ENCODE peak calls at places on chromosomes 16 and 17, in four cellular contexts. U is naive B cell, B is body of pancreas, C is lower lobe of right lung. W is an unnamed sample.
A peak's percentile ranks its signal among the peaks of the same experiment; 100 is the strongest.

GRCh38 chr16:57289391-57290257 is 5.2 kb upstream of the PLLP start:
- ATAC-seq in U (no peak), B (no peak), C (no peak), W (peak; percentile 7)

GRCh38 chr17:17605747-17606083 is 14.2 kb upstream of the PEMT start:
- ATAC-seq in U (no peak), B (no peak), C (peak; percentile 87), W (no peak)

GRCh38 chr17:74574489-74575142 is 7.3 kb upstream of the CD300H start:
- ATAC-seq in U (no peak), B (no peak), C (no peak), W (no peak)

GRCh38 chr17:18190629-18191028 is 7.0 kb downstream of the ALKBH5 start:
- ATAC-seq in U (no peak), B (no peak), C (no peak), W (no peak)

GRCh38 chr17:29828676-29829291 is 101.2 kb downstream of the SSH2 start:
- ATAC-seq in U (no peak), B (no peak), C (no peak), W (no peak)

GRCh38 chr16:69324013-69324531 is 6.3 kb downstream of the PDF start:
- ATAC-seq in U (no peak), B (no peak), C (peak; percentile 65), W (no peak)

GRCh38 chr16:87571868-87572244 is 30.5 kb upstream of the JPH3 start:
- ATAC-seq in U (no peak), B (peak; percentile 7), C (no peak), W (no peak)

GRCh38 chr16:2858245-2859025 is 465 bp upstream of the PRSS22 start:
- ATAC-seq in U (no peak), B (peak; percentile 93), C (peak; percentile 96), W (peak; percentile 76)

GRCh38 chr17:32998893-32999240 is 7.2 kb downstream of the SPACA3 start:
- ATAC-seq in U (no peak), B (no peak), C (no peak), W (no peak)

GRCh38 chr16:68396481-68396880 is 51.8 kb downstream of the SMPD3 start:
- ATAC-seq in U (peak; percentile 46), B (peak; percentile 94), C (peak; percentile 66), W (peak; percentile 57)

GRCh38 chr16:21608647-21609328 is 9.4 kb downstream of the METTL9 start:
- ATAC-seq in U (no peak), B (no peak), C (peak; percentile 35), W (no peak)

GRCh38 chr16:85812031-85812807 is 12.7 kb downstream of the COX4I1 start:
- ATAC-seq in U (no peak), B (no peak), C (no peak), W (no peak)

GRCh38 chr17:69978056-69978646 is 96.9 kb upstream of the KCNJ16 start:
- ATAC-seq in U (no peak), B (no peak), C (no peak), W (no peak)

GRCh38 chr17:48547839-48548686 is 3.2 kb upstream of the HOXB2 start:
- ATAC-seq in U (no peak), B (no peak), C (no peak), W (no peak)

GRCh38 chr17:80415626-80416042 is 667 bp downstream of the ENDOV start:
- ATAC-seq in U (no peak), B (no peak), C (peak; percentile 38), W (no peak)

GRCh38 chr17:34220776-34221390 is 34.2 kb upstream of the CCL2 start:
- ATAC-seq in U (no peak), B (no peak), C (peak; percentile 86), W (no peak)

GRCh38 chr17:61436995-61437704 is 15.1 kb upstream of the TBX4 start:
- ATAC-seq in U (no peak), B (no peak), C (no peak), W (no peak)

GRCh38 chr17:82386256-82386831 is 14.8 kb downstream of the UTS2R start:
- ATAC-seq in U (no peak), B (no peak), C (no peak), W (no peak)

GRCh38 chr17:75548839-75549238 is 23.3 kb downstream of the LLGL2 start:
- ATAC-seq in U (no peak), B (no peak), C (no peak), W (peak; percentile 3)

GRCh38 chr17:4949321-4950074 is 1.2 kb upstream of the PFN1 start:
- ATAC-seq in U (peak; percentile 64), B (peak; percentile 28), C (peak; percentile 59), W (peak; percentile 34)

GRCh38 chr16:12752159-12752558 is 51.5 kb downstream of the CPPED1 start:
- ATAC-seq in U (no peak), B (no peak), C (no peak), W (no peak)

GRCh38 chr17:60102632-60103047 is 23.9 kb upstream of the HEATR6 start:
- ATAC-seq in U (peak; percentile 96), B (no peak), C (peak; percentile 78), W (peak; percentile 67)

GRCh38 chr17:72865954-72866353 is 226.5 kb downstream of the SLC39A11 start:
- ATAC-seq in U (no peak), B (no peak), C (no peak), W (no peak)

GRCh38 chr16:10504404-10504885 is 76.0 kb downstream of the EMP2 start:
- ATAC-seq in U (peak; percentile 64), B (peak; percentile 64), C (peak; percentile 28), W (peak; percentile 78)

GRCh38 chr16:70496513-70496912 is 26.8 kb downstream of the COG4 start:
- ATAC-seq in U (no peak), B (no peak), C (no peak), W (no peak)

GRCh38 chr17:32917081-32917480 is 10.9 kb upstream of the TMEM98 start:
- ATAC-seq in U (no peak), B (no peak), C (no peak), W (no peak)

GRCh38 chr17:60526726-60527125 is 684 bp upstream of the APPBP2 start:
- ATAC-seq in U (no peak), B (no peak), C (no peak), W (no peak)

GRCh38 chr16:68005786-68006286 is 6.6 kb upstream of the DPEP2 start:
- ATAC-seq in U (peak; percentile 99), B (no peak), C (peak; percentile 91), W (peak; percentile 97)

GRCh38 chr16:12545292-12545610 is 258.4 kb downstream of the CPPED1 start:
- ATAC-seq in U (no peak), B (no peak), C (no peak), W (no peak)

GRCh38 chr16:31528726-31529397 is 1.2 kb downstream of the AHSP start:
- ATAC-seq in U (no peak), B (peak; percentile 73), C (peak; percentile 46), W (no peak)

GRCh38 chr16:84692451-84692850 is 7.3 kb upstream of the USP10 start:
- ATAC-seq in U (no peak), B (no peak), C (no peak), W (no peak)

GRCh38 chr16:79964104-79964503 is 363.6 kb upstream of the MAF start:
- ATAC-seq in U (no peak), B (no peak), C (no peak), W (no peak)

GRCh38 chr16:22813223-22813945 is 578 bp upstream of the HS3ST2 start:
- ATAC-seq in U (no peak), B (no peak), C (peak; percentile 63), W (peak; percentile 48)

GRCh38 chr17:2063306-2064146 is 8.6 kb downstream of the HIC1 start:
- ATAC-seq in U (no peak), B (no peak), C (no peak), W (no peak)

GRCh38 chr17:79832211-79833109 is 6.8 kb downstream of the CBX4 start:
- ATAC-seq in U (no peak), B (peak; percentile 25), C (peak; percentile 39), W (peak; percentile 17)

W was measured in esophagus mucosa.